ENCODE peak calls at places on chromosomes 2 and 18, in four cellular contexts. One of them, this sample, is unnamed.

GRCh38 chr18:56407631-56408030 is 230.8 kb downstream of the TXNL1 start:
- ATAC-seq in HepG2: no peak
- ATAC-seq in stimulated activated naive CD8-positive, alpha-beta T cell treated with anti-CD3 and anti-CD28 coated beads, Interleukin-15, Interleukin-2, amounts not matched to agents 100 U/mL and 50 U/mL, for 24 hours: no peak
- ATAC-seq in left lung: no peak
- ATAC-seq in this sample: no peak

GRCh38 chr2:127957240-127957639 is 70.6 kb downstream of the SAP130 start:
- ATAC-seq in left lung: no peak
- ATAC-seq in HepG2: no peak
- ATAC-seq in stimulated activated naive CD8-positive, alpha-beta T cell treated with anti-CD3 and anti-CD28 coated beads, Interleukin-15, Interleukin-2, amounts not matched to agents 100 U/mL and 50 U/mL, for 24 hours: no peak
- ATAC-seq in this sample: no peak

GRCh38 chr2:63041592-63041991 is 9.0 kb upstream of the OTX1 start:
- ATAC-seq in stimulated activated naive CD8-positive, alpha-beta T cell treated with anti-CD3 and anti-CD28 coated beads, Interleukin-15, Interleukin-2, amounts not matched to agents 100 U/mL and 50 U/mL, for 24 hours: no peak
- ATAC-seq in HepG2: no peak
- ATAC-seq in left lung: no peak
- ATAC-seq in this sample: no peak

GRCh38 chr18:7741640-7742039 is 174.5 kb downstream of the PTPRM start:
- ATAC-seq in stimulated activated naive CD8-positive, alpha-beta T cell treated with anti-CD3 and anti-CD28 coated beads, Interleukin-15, Interleukin-2, amounts not matched to agents 100 U/mL and 50 U/mL, for 24 hours: no peak
- ATAC-seq in HepG2: no peak
- ATAC-seq in left lung: no peak
- ATAC-seq in this sample: no peak

GRCh38 chr18:63367241-63367953 is 391 bp upstream of the KDSR start:
- ATAC-seq in stimulated activated naive CD8-positive, alpha-beta T cell treated with anti-CD3 and anti-CD28 coated beads, Interleukin-15, Interleukin-2, amounts not matched to agents 100 U/mL and 50 U/mL, for 24 hours: peak
- ATAC-seq in left lung: peak
- ATAC-seq in HepG2: peak
- ATAC-seq in this sample: peak

GRCh38 chr2:43097650-43098049 is 128.8 kb downstream of the ZFP36L2 start:
- ATAC-seq in HepG2: peak
- ATAC-seq in stimulated activated naive CD8-positive, alpha-beta T cell treated with anti-CD3 and anti-CD28 coated beads, Interleukin-15, Interleukin-2, amounts not matched to agents 100 U/mL and 50 U/mL, for 24 hours: no peak
- ATAC-seq in left lung: peak
- ATAC-seq in this sample: no peak

GRCh38 chr18:58645398-58645797 is 16.5 kb upstream of the ALPK2 start:
- ATAC-seq in stimulated activated naive CD8-positive, alpha-beta T cell treated with anti-CD3 and anti-CD28 coated beads, Interleukin-15, Interleukin-2, amounts not matched to agents 100 U/mL and 50 U/mL, for 24 hours: no peak
- ATAC-seq in left lung: no peak
- ATAC-seq in HepG2: no peak
- ATAC-seq in this sample: no peak

GRCh38 chr2:18104583-18105224 is 226.2 kb downstream of the KCNS3 start:
- ATAC-seq in HepG2: no peak
- ATAC-seq in stimulated activated naive CD8-positive, alpha-beta T cell treated with anti-CD3 and anti-CD28 coated beads, Interleukin-15, Interleukin-2, amounts not matched to agents 100 U/mL and 50 U/mL, for 24 hours: no peak
- ATAC-seq in left lung: peak
- ATAC-seq in this sample: no peak

GRCh38 chr2:168118733-168119518 is 128.5 kb downstream of the STK39 start:
- ATAC-seq in HepG2: peak
- ATAC-seq in left lung: peak
- ATAC-seq in stimulated activated naive CD8-positive, alpha-beta T cell treated with anti-CD3 and anti-CD28 coated beads, Interleukin-15, Interleukin-2, amounts not matched to agents 100 U/mL and 50 U/mL, for 24 hours: no peak
- ATAC-seq in this sample: no peak

GRCh38 chr2:5657216-5657615 is 35.0 kb upstream of the SOX11 start:
- ATAC-seq in HepG2: no peak
- ATAC-seq in left lung: no peak
- ATAC-seq in stimulated activated naive CD8-positive, alpha-beta T cell treated with anti-CD3 and anti-CD28 coated beads, Interleukin-15, Interleukin-2, amounts not matched to agents 100 U/mL and 50 U/mL, for 24 hours: no peak
- ATAC-seq in this sample: no peak

GRCh38 chr2:7539760-7540159 is 622.5 kb downstream of the RNF144A start:
- ATAC-seq in left lung: no peak
- ATAC-seq in HepG2: no peak
- ATAC-seq in stimulated activated naive CD8-positive, alpha-beta T cell treated with anti-CD3 and anti-CD28 coated beads, Interleukin-15, Interleukin-2, amounts not matched to agents 100 U/mL and 50 U/mL, for 24 hours: peak
- ATAC-seq in this sample: no peak

GRCh38 chr2:205077159-205077558 is 531.9 kb downstream of the PARD3B start:
- ATAC-seq in left lung: no peak
- ATAC-seq in HepG2: no peak
- ATAC-seq in stimulated activated naive CD8-positive, alpha-beta T cell treated with anti-CD3 and anti-CD28 coated beads, Interleukin-15, Interleukin-2, amounts not matched to agents 100 U/mL and 50 U/mL, for 24 hours: peak
- ATAC-seq in this sample: peak

GRCh38 chr2:218867900-218868299 is 8.3 kb downstream of the WNT6 start:
- ATAC-seq in stimulated activated naive CD8-positive, alpha-beta T cell treated with anti-CD3 and anti-CD28 coated beads, Interleukin-15, Interleukin-2, amounts not matched to agents 100 U/mL and 50 U/mL, for 24 hours: no peak
- ATAC-seq in left lung: no peak
- ATAC-seq in HepG2: no peak
- ATAC-seq in this sample: no peak

GRCh38 chr2:9345343-9345742 is 78.0 kb downstream of the ITGB1BP1 start:
- ATAC-seq in HepG2: no peak
- ATAC-seq in left lung: no peak
- ATAC-seq in stimulated activated naive CD8-positive, alpha-beta T cell treated with anti-CD3 and anti-CD28 coated beads, Interleukin-15, Interleukin-2, amounts not matched to agents 100 U/mL and 50 U/mL, for 24 hours: no peak
- ATAC-seq in this sample: no peak

GRCh38 chr2:165348441-165348840 is 109.2 kb downstream of the SCN2A start:
- ATAC-seq in left lung: no peak
- ATAC-seq in stimulated activated naive CD8-positive, alpha-beta T cell treated with anti-CD3 and anti-CD28 coated beads, Interleukin-15, Interleukin-2, amounts not matched to agents 100 U/mL and 50 U/mL, for 24 hours: no peak
- ATAC-seq in HepG2: no peak
- ATAC-seq in this sample: no peak

GRCh38 chr2:218036371-218036770 is 32.7 kb upstream of the RUFY4 start:
- ATAC-seq in stimulated activated naive CD8-positive, alpha-beta T cell treated with anti-CD3 and anti-CD28 coated beads, Interleukin-15, Interleukin-2, amounts not matched to agents 100 U/mL and 50 U/mL, for 24 hours: no peak
- ATAC-seq in HepG2: no peak
- ATAC-seq in left lung: no peak
- ATAC-seq in this sample: no peak

GRCh38 chr18:457120-457519 is 43.4 kb downstream of the COLEC12 start:
- ATAC-seq in HepG2: no peak
- ATAC-seq in left lung: peak
- ATAC-seq in stimulated activated naive CD8-positive, alpha-beta T cell treated with anti-CD3 and anti-CD28 coated beads, Interleukin-15, Interleukin-2, amounts not matched to agents 100 U/mL and 50 U/mL, for 24 hours: no peak
- ATAC-seq in this sample: no peak

GRCh38 chr2:82539222-82539621 is 1919.9 kb downstream of the SUCLG1 start:
- ATAC-seq in HepG2: no peak
- ATAC-seq in stimulated activated naive CD8-positive, alpha-beta T cell treated with anti-CD3 and anti-CD28 coated beads, Interleukin-15, Interleukin-2, amounts not matched to agents 100 U/mL and 50 U/mL, for 24 hours: no peak
- ATAC-seq in left lung: no peak
- ATAC-seq in this sample: no peak

GRCh38 chr2:128754246-128754724 is 435.6 kb upstream of the HS6ST1 start:
- ATAC-seq in HepG2: no peak
- ATAC-seq in stimulated activated naive CD8-positive, alpha-beta T cell treated with anti-CD3 and anti-CD28 coated beads, Interleukin-15, Interleukin-2, amounts not matched to agents 100 U/mL and 50 U/mL, for 24 hours: no peak
- ATAC-seq in left lung: peak
- ATAC-seq in this sample: no peak

This sample was measured in activated CD4-positive, CD25-positive, alpha-beta regulatory T cell treated with anti-CD3 and anti-CD28 coated beads, Interleukin-2, amount 50 U/mL, for 24 hours.